ENCODE peak calls at places on chromosomes 12 and 14, in four cellular contexts. J is AG09319, F is WTC11, G is OCI-LY7. R is an unnamed sample.

GRCh38 chr14:105473677-105474477 is 744 bp upstream of the CRIP2 start:
- DNase-seq in J (peak; percentile 46), F (peak; percentile 99), G (no peak), R (peak; percentile 91)

GRCh38 chr14:98819132-98819866 is 452.7 kb downstream of the BCL11B start:
- DNase-seq in J (no peak), F (peak; percentile 87), G (no peak), R (peak; percentile 19)

GRCh38 chr12:79557690-79558315 is 133.0 kb downstream of the PAWR start:
- DNase-seq in J (peak; percentile 78), F (no peak), G (no peak), R (no peak)

GRCh38 chr12:124727244-124727673 is 136.4 kb downstream of the SCARB1 start:
- DNase-seq in J (no peak), F (no peak), G (no peak), R (peak; percentile 50)

GRCh38 chr12:55840581-55841351 is 2.0 kb downstream of the MMP19 start:
- DNase-seq in J (no peak), F (no peak), G (no peak), R (no peak)

GRCh38 chr14:38605193-38606114 is 349.6 kb upstream of the CLEC14A start:
- DNase-seq in J (no peak), F (no peak), G (no peak), R (no peak)

GRCh38 chr14:64724578-64724930 is 20.3 kb downstream of the PLEKHG3 start:
- DNase-seq in J (no peak), F (no peak), G (no peak), R (peak; percentile 14)

GRCh38 chr12:499837-500458 is 40.2 kb downstream of the B4GALNT3 start:
- DNase-seq in J (no peak), F (no peak), G (no peak), R (no peak)

GRCh38 chr14:71776463-71777359 is 155.5 kb upstream of the RGS6 start:
- DNase-seq in J (no peak), F (no peak), G (no peak), R (no peak)

GRCh38 chr12:41959271-41959670 is 185.4 kb downstream of the GXYLT1 start:
- DNase-seq in J (no peak), F (no peak), G (no peak), R (no peak)

GRCh38 chr12:85920324-85920947 is 46.3 kb downstream of the NTS start:
- DNase-seq in J (no peak), F (no peak), G (peak; percentile 49), R (no peak)

GRCh38 chr12:121794532-121795028 is 1.1 kb upstream of the RHOF start:
- DNase-seq in J (no peak), F (no peak), G (no peak), R (no peak)

GRCh38 chr12:16348435-16349131 is 1.1 kb downstream of the MGST1 start:
- DNase-seq in J (no peak), F (no peak), G (peak; percentile 66), R (no peak)

GRCh38 chr12:121061831-121062230 is 22.8 kb upstream of the OASL start:
- DNase-seq in J (no peak), F (no peak), G (no peak), R (no peak)

GRCh38 chr14:54715244-54715643 is 148.3 kb downstream of the SAMD4A start:
- DNase-seq in J (no peak), F (no peak), G (no peak), R (no peak)

GRCh38 chr14:88463318-88463717 is 77.9 kb downstream of the SPATA7 start:
- DNase-seq in J (no peak), F (no peak), G (peak; percentile 22), R (no peak)

GRCh38 chr12:98042668-98043067 is 472.7 kb upstream of the TMPO start:
- DNase-seq in J (no peak), F (no peak), G (no peak), R (no peak)

GRCh38 chr12:116381744-116382455 is 104.4 kb upstream of the MED13L start:
- DNase-seq in J (peak; percentile 91), F (peak; percentile 58), G (no peak), R (no peak)

GRCh38 chr12:46401703-46402102 is 29.1 kb upstream of the SLC38A2 start:
- DNase-seq in J (no peak), F (no peak), G (no peak), R (no peak)
- TF ChIP-seq CTCF in J (peak; percentile 10), F (no peak), G (no peak), R (no peak)

GRCh38 chr14:66507722-66508546 is at the start of gene GPHN:
- DNase-seq in J (peak; percentile 94), F (peak; percentile 93), G (no peak), R (peak; percentile 96)
- TF ChIP-seq CTCF in J (peak; percentile 38), F (no peak), G (no peak), R (no peak)

DNA sequence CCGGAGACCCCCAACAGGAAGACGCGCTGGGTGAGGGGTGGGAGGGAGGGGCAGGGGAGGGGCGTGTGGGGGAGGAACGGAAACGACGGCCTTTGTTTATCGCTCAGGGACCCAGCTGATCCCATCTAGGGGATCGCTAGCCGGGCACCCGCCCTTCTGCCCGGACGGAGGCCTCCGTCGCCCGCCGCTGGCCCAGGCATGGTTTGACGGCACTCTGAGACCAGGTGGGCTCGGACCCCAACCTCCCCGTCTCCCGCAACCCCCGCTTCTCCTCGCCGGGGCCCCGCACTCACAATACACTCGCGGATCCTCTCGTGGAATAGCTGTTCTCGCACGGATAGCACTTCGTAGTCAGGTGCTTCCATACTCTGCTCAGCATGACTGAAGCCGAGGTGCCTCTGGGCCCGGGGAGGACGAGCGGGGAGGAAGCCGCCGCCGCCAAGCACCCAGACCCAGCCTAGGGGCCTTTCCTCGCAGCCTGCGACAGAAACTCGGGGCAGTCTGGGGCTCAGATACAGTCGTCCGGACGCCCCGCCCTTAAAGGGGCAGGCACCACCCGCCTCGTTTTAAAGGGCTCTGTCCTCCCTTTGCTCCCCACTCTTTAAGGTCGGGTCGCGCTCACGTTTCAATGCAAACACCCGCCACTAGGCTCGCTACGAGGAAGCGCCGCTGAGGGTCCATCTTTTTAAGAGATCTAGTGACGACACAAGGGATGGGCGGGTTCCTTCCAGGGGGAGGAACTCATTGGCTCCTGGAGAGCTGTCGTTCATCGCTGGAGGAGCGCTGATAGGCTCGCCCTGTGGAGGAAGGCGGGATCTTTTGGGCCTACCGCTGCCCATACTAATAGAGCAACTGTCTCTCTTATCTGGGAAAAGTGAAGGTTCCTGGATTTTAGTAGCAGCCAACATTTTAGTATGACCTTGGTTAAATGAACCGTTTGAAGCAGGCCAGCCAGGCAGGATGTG is at the start of gene LMBR1L:
- DNase-seq in J (peak; percentile 95), F (peak; percentile 97), G (peak; percentile 99), R (peak; percentile 92)
- TF ChIP-seq CTCF in J (peak; percentile 46), F (no peak), G (peak; percentile 65), R (peak; percentile 55)

DNA sequence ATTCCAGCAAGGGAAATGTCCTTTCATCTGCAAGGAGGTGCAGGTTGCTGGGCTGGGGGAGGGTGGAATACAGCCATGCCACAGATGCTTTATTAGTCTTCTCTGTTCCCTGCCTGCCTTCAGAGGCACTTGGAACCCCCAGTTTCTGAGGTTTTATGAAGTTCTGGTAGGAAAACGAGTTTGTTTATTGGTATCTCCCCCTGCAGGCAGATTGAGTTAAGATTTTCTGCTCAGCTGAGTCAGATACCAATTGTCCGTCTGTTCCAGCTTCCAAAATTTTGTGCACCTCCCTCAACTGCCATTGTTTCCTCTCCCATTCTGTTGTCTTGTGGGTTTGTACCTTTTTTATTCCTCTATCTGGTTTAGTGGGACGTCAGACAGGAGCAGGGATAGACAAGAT is 155.6 kb downstream of the ETV6 start:
- DNase-seq in J (no peak), F (no peak), G (peak; percentile 48), R (no peak)
- TF ChIP-seq CTCF in J (no peak), F (no peak), G (peak; percentile 75), R (no peak)

GRCh38 chr14:50312734-50313054 is 570 bp downstream of the DMAC2L start:
- DNase-seq in J (no peak), F (no peak), G (peak; percentile 66), R (no peak)
- TF ChIP-seq CTCF in J (no peak), F (no peak), G (no peak), R (no peak)

GRCh38 chr12:53044052-53044581 is 5.7 kb upstream of the TNS2 start:
- DNase-seq in J (no peak), F (no peak), G (no peak), R (no peak)

GRCh38 chr12:53047221-53048032 is 2.4 kb upstream of the TNS2 start:
- DNase-seq in J (no peak), F (peak; percentile 81), G (peak; percentile 74), R (peak; percentile 83)

GRCh38 chr12:53044896-53045571 is 4.8 kb upstream of the TNS2 start:
- DNase-seq in J (no peak), F (no peak), G (no peak), R (no peak)

GRCh38 chr12:53046655-53047220 is 3.1 kb upstream of the TNS2 start:
- DNase-seq in J (peak; percentile 79), F (peak; percentile 56), G (peak; percentile 46), R (peak; percentile 65)

GRCh38 chr12:53045646-53046045 is 4.2 kb upstream of the TNS2 start:
- DNase-seq in J (no peak), F (no peak), G (no peak), R (no peak)
- TF ChIP-seq CTCF in J (no peak), F (no peak), G (no peak), R (no peak)

GRCh38 chr14:77544571-77544970 is 46.0 kb upstream of the ISM2 start:
- DNase-seq in J (no peak), F (no peak), G (no peak), R (no peak)

GRCh38 chr14:77549451-77549850 is 50.8 kb upstream of the ISM2 start:
- DNase-seq in J (no peak), F (no peak), G (no peak), R (no peak)

GRCh38 chr14:77543637-77544334 is 45.2 kb upstream of the ISM2 start:
- DNase-seq in J (no peak), F (no peak), G (no peak), R (no peak)

GRCh38 chr14:77543240-77543551 is 44.6 kb upstream of the ISM2 start:
- DNase-seq in J (no peak), F (no peak), G (no peak), R (no peak)

GRCh38 chr14:77547512-77547911 is 48.9 kb upstream of the ISM2 start:
- DNase-seq in J (no peak), F (no peak), G (no peak), R (no peak)
- TF ChIP-seq CTCF in J (no peak), F (no peak), G (peak; percentile 25), R (peak; percentile 43)

GRCh38 chr12:66692170-66692569 is 13.3 kb upstream of the GRIP1 start:
- DNase-seq in J (no peak), F (no peak), G (peak; percentile 35), R (no peak)

GRCh38 chr12:66693901-66694513 is 15.1 kb upstream of the GRIP1 start:
- DNase-seq in J (peak; percentile 19), F (no peak), G (peak; percentile 94), R (no peak)

GRCh38 chr12:66692986-66693385 is 14.1 kb upstream of the GRIP1 start:
- DNase-seq in J (no peak), F (no peak), G (no peak), R (no peak)

GRCh38 chr12:66684222-66684621 is 5.3 kb upstream of the GRIP1 start:
- DNase-seq in J (no peak), F (no peak), G (no peak), R (no peak)

GRCh38 chr12:66688836-66689439 is 10.1 kb upstream of the GRIP1 start:
- DNase-seq in J (no peak), F (peak; percentile 82), G (peak; percentile 90), R (peak; percentile 65)
- TF ChIP-seq CTCF in J (peak; percentile 27), F (peak; percentile 34), G (peak; percentile 95), R (peak; percentile 24)

R was measured in glutamatergic neuron.